ENCODE peak calls at places on chromosomes 11 and 22, in seven cellular contexts. N is fibroblast of mammary gland, E is upper lobe of right lung, L is small intestine, T is thoracic aorta, G is heart left ventricle, R is epithelial cell of esophagus. Y is an unnamed sample.
A peak's percentile ranks its signal among the peaks of the same experiment; 100 is the strongest.

GRCh38 chr11:68099474-68100405 is 21.4 kb downstream of the CHKA start:
- DNase-seq in R (no peak), N (no peak), L (peak; percentile 50), T (no peak), G (peak; percentile 35), E (peak; percentile 77), Y (no peak)

GRCh38 chr22:39656495-39657490 is 86.2 kb downstream of the CACNA1I start:
- DNase-seq in E (no peak), R (no peak), G (no peak), T (no peak), N (peak; percentile 10), L (no peak), Y (no peak)

GRCh38 chr22:48827904-48828555 is 999.6 kb downstream of the BRD1 start:
- DNase-seq in T (no peak), R (no peak), G (no peak), E (peak; percentile 40), L (no peak), N (no peak), Y (no peak)

GRCh38 chr11:34508514-34508913 is 5.1 kb downstream of the ELF5 start:
- DNase-seq in E (no peak), G (no peak), T (no peak), N (no peak), L (no peak), R (no peak), Y (no peak)

GRCh38 chr22:23495614-23496444 is 84.3 kb downstream of the IGLL1 start:
- DNase-seq in G (no peak), T (no peak), E (peak; percentile 46), R (no peak), L (no peak), N (no peak), Y (no peak)

GRCh38 chr11:103547691-103548090 is 438.5 kb downstream of the DYNC2H1 start:
- DNase-seq in L (no peak), T (no peak), E (no peak), R (no peak), N (no peak), G (no peak), Y (no peak)

GRCh38 chr11:12201016-12201985 is 90.9 kb downstream of the MICAL2 start:
- DNase-seq in R (peak; percentile 48), E (peak; percentile 33), N (peak; percentile 91), G (peak; percentile 86), L (no peak), T (peak; percentile 71), Y (peak; percentile 99)

GRCh38 chr11:47056261-47056915 is 119.8 kb downstream of the CSTPP1 start:
- DNase-seq in N (peak; percentile 71), T (no peak), R (peak; percentile 16), G (no peak), L (peak; percentile 9), E (no peak), Y (peak; percentile 73)

GRCh38 chr22:49084203-49084602 is 743.5 kb downstream of the BRD1 start:
- DNase-seq in G (no peak), R (no peak), L (no peak), E (peak; percentile 25), T (no peak), N (no peak), Y (no peak)

GRCh38 chr22:26669060-26669481 is 11.7 kb downstream of the MIAT start:
- DNase-seq in T (no peak), E (no peak), L (peak; percentile 26), N (peak; percentile 40), G (no peak), R (peak; percentile 51), Y (peak; percentile 40)

GRCh38 chr22:28183078-28183870 is 264.2 kb upstream of the PITPNB start:
- DNase-seq in T (no peak), G (no peak), E (no peak), L (peak; percentile 57), N (no peak), R (no peak), Y (no peak)

GRCh38 chr11:64720640-64721358 is 2.2 kb downstream of the NRXN2 start:
- DNase-seq in L (no peak), T (no peak), N (no peak), G (no peak), E (peak; percentile 55), R (no peak), Y (no peak)

GRCh38 chr22:20241579-20242392 is 26.3 kb downstream of the RTN4R start:
- DNase-seq in T (no peak), E (no peak), L (no peak), N (no peak), R (peak; percentile 32), G (no peak), Y (no peak)

GRCh38 chr22:41770715-41771452 is 29.6 kb upstream of the CCDC134 start:
- DNase-seq in N (no peak), T (no peak), L (no peak), R (peak; percentile 82), E (no peak), G (no peak), Y (no peak)

GRCh38 chr22:42608481-42609361 is 6.0 kb downstream of the POLDIP3 start:
- DNase-seq in R (peak; percentile 77), L (no peak), E (no peak), T (no peak), G (no peak), N (peak; percentile 75), Y (peak; percentile 63)

GRCh38 chr11:44927174-44927661 is 23.5 kb downstream of the TP53I11 start:
- DNase-seq in T (no peak), G (peak; percentile 61), R (peak; percentile 67), L (peak; percentile 76), N (peak; percentile 67), E (peak; percentile 82), Y (peak; percentile 48)

GRCh38 chr22:25749420-25750169 is 7.6 kb downstream of the MYO18B start:
- DNase-seq in R (no peak), N (no peak), T (no peak), G (no peak), L (no peak), E (no peak), Y (no peak)

DNA sequence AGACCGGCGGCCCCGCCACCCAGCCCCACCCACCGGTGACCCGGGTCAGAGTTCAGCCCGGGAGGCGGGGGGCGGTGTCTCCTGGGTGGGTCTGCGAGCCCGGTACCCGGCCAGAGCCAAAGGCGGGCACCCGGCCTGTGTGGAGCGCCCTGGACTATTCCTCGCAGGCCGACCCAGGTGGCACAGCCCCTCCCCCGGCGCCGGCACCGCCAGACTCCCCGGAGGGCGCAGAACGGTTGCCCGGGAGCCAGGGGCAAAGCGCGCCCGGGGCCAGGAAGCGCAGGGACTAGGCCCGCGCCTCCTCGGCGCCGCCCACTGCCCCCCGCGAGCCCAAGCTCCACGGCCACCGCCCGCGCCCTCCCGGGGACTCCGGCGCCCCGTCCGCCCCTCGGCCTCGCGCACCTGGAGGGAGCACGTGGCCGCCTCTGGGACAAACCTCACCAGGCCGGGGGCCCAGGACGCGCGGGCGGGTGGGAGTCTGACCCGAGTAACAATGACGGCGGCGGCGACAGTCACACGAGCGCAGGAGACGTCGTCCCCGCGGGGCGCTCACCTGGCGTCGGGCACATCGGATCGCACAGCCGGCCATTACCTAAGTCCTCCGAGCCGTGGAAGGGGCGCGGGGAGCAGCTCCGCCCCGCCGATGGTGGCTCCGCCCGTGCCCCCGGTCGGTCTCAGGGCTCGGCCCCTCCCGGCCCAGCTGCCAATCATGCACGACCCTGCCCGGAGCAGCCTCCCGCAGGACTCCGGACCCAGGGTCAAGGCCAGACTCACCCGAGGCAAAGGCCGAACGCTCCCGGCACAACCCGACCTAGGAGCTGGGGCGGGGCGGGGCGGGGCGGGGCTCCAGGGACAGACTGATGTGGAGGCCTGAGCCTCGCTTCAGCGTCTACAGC is 7.5 kb downstream of the PLXNB2 start:
- DNase-seq in E (no peak), G (no peak), N (no peak), T (no peak), R (no peak), L (peak; percentile 95), Y (no peak)
- H3K4me3 ChIP-seq in E (peak overlapping the region; percentile 44), G (peak overlapping the region; percentile 44), N (no peak overlapping the region), T (peak overlapping the region; percentile 54), R (peak overlapping the region; percentile 35), L (peak overlapping the region; percentile 76), Y (no peak overlapping the region)

DNA sequence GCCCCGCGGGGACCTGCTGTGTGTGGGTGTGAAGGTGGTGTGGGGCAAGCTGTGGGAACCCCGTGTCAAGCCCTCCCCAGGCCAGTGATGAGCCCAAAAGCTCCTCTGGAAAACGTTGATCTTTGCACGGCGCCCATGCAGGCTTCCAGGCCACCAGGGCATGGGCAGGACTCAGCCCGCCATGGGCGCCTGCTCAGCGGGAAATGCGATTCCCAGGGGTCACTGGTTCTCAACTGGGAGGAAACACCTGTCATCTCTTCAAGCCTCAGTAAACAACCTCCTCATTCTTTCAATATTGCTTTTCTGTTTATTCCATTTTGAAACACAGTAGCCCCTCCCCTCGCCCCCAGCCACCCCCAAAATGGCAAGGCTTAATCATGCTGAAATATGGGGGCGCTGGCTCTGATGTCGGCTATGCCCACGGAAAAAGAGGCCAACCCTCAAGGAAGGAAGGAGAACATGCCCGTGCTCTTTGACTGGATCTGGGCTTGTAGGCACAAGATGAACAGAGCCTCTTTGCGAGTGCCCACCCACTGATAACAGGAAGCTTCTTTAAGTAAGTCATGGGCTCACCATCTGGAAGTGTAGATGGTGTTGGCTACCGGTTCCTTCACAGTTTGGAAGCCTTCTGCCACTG is 543 bp upstream of the POU2AF1 start:
- DNase-seq in R (no peak), T (no peak), L (no peak), E (no peak), N (no peak), G (no peak), Y (no peak)
- H3K4me3 ChIP-seq in R (no peak overlapping the region), T (peak overlapping the region; percentile 43), L (no peak overlapping the region), E (no peak overlapping the region), N (no peak overlapping the region), G (peak overlapping the region; percentile 6), Y (no peak overlapping the region)

DNA sequence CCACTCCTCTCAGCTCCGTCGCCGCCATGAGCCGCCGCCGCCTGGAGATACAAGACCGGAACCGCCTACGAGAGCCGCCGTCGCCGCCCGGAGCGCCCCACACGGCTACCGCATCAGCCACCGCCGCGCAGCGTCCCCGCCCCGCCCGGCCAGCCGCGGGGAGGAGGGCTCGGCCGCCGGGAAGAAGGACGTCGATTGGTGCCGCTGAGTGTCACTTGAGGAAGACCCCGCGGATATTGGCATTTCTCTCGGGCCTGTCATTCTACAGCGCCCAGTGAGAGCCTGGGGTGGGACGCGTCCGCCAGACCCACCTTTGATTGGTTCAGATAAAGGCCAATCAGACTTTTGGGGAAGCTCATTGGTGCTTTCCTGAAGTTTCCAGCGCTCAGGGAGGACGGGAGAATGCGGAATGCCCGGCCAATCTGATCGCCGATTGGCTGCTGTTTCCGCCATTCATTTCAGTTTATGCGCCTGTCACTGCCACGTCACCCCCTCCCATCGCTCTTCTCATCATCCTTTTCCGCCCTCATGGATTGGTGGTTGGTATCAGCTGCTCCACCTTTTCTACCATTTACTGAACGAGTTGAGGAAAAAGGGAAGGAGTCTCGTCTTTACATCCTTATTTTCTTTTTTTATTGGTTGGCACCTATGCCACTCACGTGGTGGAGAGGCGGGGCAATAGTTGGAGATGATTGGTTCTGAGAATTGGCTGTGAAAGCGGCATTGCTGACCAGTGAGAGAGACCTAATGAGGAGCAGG is at the start of gene OSBP:
- DNase-seq in L (peak; percentile 100), T (peak; percentile 99), R (peak; percentile 100), N (peak; percentile 100), G (peak; percentile 100), E (peak; percentile 97), Y (peak; percentile 100)
- H3K4me3 ChIP-seq in L (peak within 1 kb of the TSS; percentile 98), T (peak within 1 kb of the TSS; percentile 95), R (peak within 1 kb of the TSS; percentile 79), N (peak within 1 kb of the TSS; percentile 92), G (peak within 1 kb of the TSS; percentile 91), E (peak within 1 kb of the TSS; percentile 85), Y (peak within 1 kb of the TSS; percentile 99)

GRCh38 chr22:38163844-38164577 is 17.6 kb downstream of the PLA2G6 start:
- DNase-seq in E (peak; percentile 42), R (no peak), T (no peak), N (no peak), G (no peak), L (peak; percentile 85), Y (no peak)
- H3K4me3 ChIP-seq in E (no peak overlapping the region), R (no peak overlapping the region), T (no peak overlapping the region), N (no peak overlapping the region), G (no peak overlapping the region), L (no peak overlapping the region), Y (no peak overlapping the region)